ENCODE peak calls at places on chromosomes 13 and 19, in nine cellular contexts. C, O, N, P, W, H, I, Q and L are unnamed samples.

GRCh38 chr19:16199275-16199932 is 1.7 kb downstream of the AP1M1 start:
- DNase-seq in C (no peak), O (no peak), N (no peak), P (no peak), W (peak), H (no peak), I (no peak), Q (no peak), L (peak)

GRCh38 chr13:107866007-107866665 is 349.2 kb downstream of the LIG4 start:
- DNase-seq in C (peak), O (no peak), N (peak), P (no peak), W (no peak), H (no peak), I (no peak), Q (no peak), L (no peak)

GRCh38 chr13:39253774-39254173 is 215.5 kb downstream of the NHLRC3 start:
- DNase-seq in C (no peak), O (no peak), N (no peak), P (no peak), W (no peak), H (no peak), I (no peak), Q (no peak), L (no peak)

GRCh38 chr13:24927810-24928404 is 163.9 kb downstream of the RNF17 start:
- DNase-seq in C (no peak), O (no peak), N (no peak), P (no peak), W (no peak), H (no peak), I (no peak), Q (no peak), L (no peak)

GRCh38 chr13:21934309-21934708 is 263.4 kb downstream of the FGF9 start:
- DNase-seq in C (no peak), O (no peak), N (no peak), P (no peak), W (no peak), H (no peak), I (peak), Q (peak), L (no peak)

GRCh38 chr19:29680447-29680846 is 15.2 kb downstream of the PLEKHF1 start:
- DNase-seq in C (no peak), O (peak), N (no peak), P (no peak), W (peak), H (no peak), I (no peak), Q (no peak), L (no peak)

GRCh38 chr13:68173111-68173510 is 943.0 kb upstream of the PCDH9 start:
- DNase-seq in C (no peak), O (no peak), N (no peak), P (no peak), W (no peak), H (no peak), I (no peak), Q (no peak), L (no peak)

GRCh38 chr13:86974251-86974994 is 696.7 kb upstream of the SLITRK5 start:
- DNase-seq in C (no peak), O (no peak), N (no peak), P (no peak), W (no peak), H (no peak), I (no peak), Q (no peak), L (no peak)

GRCh38 chr13:41224113-41225110 is 30.0 kb upstream of the KBTBD7 start:
- DNase-seq in C (no peak), O (no peak), N (no peak), P (no peak), W (no peak), H (no peak), I (no peak), Q (no peak), L (no peak)

GRCh38 chr19:13526552-13526951 is 20.3 kb upstream of the CACNA1A start:
- DNase-seq in C (peak), O (peak), N (no peak), P (no peak), W (no peak), H (peak), I (no peak), Q (no peak), L (no peak)

GRCh38 chr19:54209058-54209747 is 8.5 kb downstream of the RPS9 start:
- DNase-seq in C (peak), O (no peak), N (no peak), P (no peak), W (no peak), H (no peak), I (no peak), Q (no peak), L (no peak)

GRCh38 chr19:45376045-45376724 is 5.8 kb upstream of the ERCC2 start:
- DNase-seq in C (peak), O (no peak), N (peak), P (no peak), W (no peak), H (peak), I (peak), Q (peak), L (peak)

GRCh38 chr13:97003071-97003470 is 8.8 kb upstream of the OXGR1 start:
- DNase-seq in C (no peak), O (no peak), N (no peak), P (no peak), W (no peak), H (no peak), I (no peak), Q (no peak), L (no peak)

GRCh38 chr19:5093297-5093858 is 124.5 kb downstream of the KDM4B start:
- DNase-seq in C (no peak), O (no peak), N (no peak), P (no peak), W (peak), H (no peak), I (no peak), Q (no peak), L (no peak)

GRCh38 chr19:29483641-29483920 is 42.2 kb upstream of the VSTM2B start:
- DNase-seq in C (no peak), O (no peak), N (no peak), P (no peak), W (no peak), H (no peak), I (no peak), Q (no peak), L (peak)

GRCh38 chr13:94641432-94641941 is 39.8 kb downstream of the GPR180 start:
- DNase-seq in C (peak), O (no peak), N (peak), P (no peak), W (no peak), H (no peak), I (no peak), Q (no peak), L (no peak)

GRCh38 chr19:19034204-19034624 is 811 bp downstream of the ARMC6 start:
- DNase-seq in C (peak), O (peak), N (peak), P (peak), W (peak), H (peak), I (peak), Q (no peak), L (no peak)

GRCh38 chr19:32458500-32459123 is 53.0 kb downstream of the DPY19L3 start:
- DNase-seq in C (no peak), O (no peak), N (peak), P (no peak), W (no peak), H (no peak), I (no peak), Q (no peak), L (no peak)

GRCh38 chr19:5973867-5974635 is 3.9 kb downstream of the RANBP3 start:
- DNase-seq in C (no peak), O (no peak), N (no peak), P (no peak), W (no peak), H (no peak), I (no peak), Q (no peak), L (peak)

GRCh38 chr13:43405457-43405856 is 381.3 kb downstream of the ENOX1 start:
- DNase-seq in C (no peak), O (no peak), N (no peak), P (no peak), W (no peak), H (no peak), I (no peak), Q (no peak), L (no peak)

GRCh38 chr19:39916236-39916635 is 18.2 kb downstream of the FCGBP start:
- DNase-seq in C (no peak), O (no peak), N (no peak), P (no peak), W (no peak), H (no peak), I (no peak), Q (no peak), L (no peak)

GRCh38 chr19:50387176-50387867 is 3.2 kb downstream of the POLD1 start:
- DNase-seq in C (no peak), O (peak), N (peak), P (no peak), W (no peak), H (no peak), I (no peak), Q (no peak), L (no peak)

GRCh38 chr19:30450945-30451344 is 78.8 kb downstream of the ZNF536 start:
- DNase-seq in C (no peak), O (no peak), N (no peak), P (no peak), W (no peak), H (no peak), I (no peak), Q (no peak), L (no peak)

GRCh38 chr13:37914781-37915391 is 45.3 kb upstream of the TRPC4 start:
- DNase-seq in C (peak), O (no peak), N (peak), P (no peak), W (no peak), H (no peak), I (no peak), Q (no peak), L (no peak)

GRCh38 chr13:98845726-98846125 is 93.3 kb upstream of the SLC15A1 start:
- DNase-seq in C (no peak), O (no peak), N (no peak), P (no peak), W (no peak), H (no peak), I (no peak), Q (no peak), L (no peak)

GRCh38 chr19:17385878-17386611 is 8.0 kb downstream of the CCDC194 start:
- DNase-seq in C (peak), O (peak), N (peak), P (no peak), W (peak), H (no peak), I (no peak), Q (no peak), L (peak)

GRCh38 chr19:38323276-38323675 is 3.6 kb downstream of the KCNK6 start:
- DNase-seq in C (no peak), O (no peak), N (no peak), P (no peak), W (no peak), H (no peak), I (no peak), Q (no peak), L (no peak)

GRCh38 chr13:103883152-103883551 is 816.9 kb upstream of the SLC10A2 start:
- DNase-seq in C (peak), O (peak), N (peak), P (peak), W (peak), H (peak), I (peak), Q (peak), L (peak)

GRCh38 chr13:113942591-113943103 is 31.2 kb downstream of the C13orf46 start:
- DNase-seq in C (no peak), O (no peak), N (no peak), P (no peak), W (no peak), H (no peak), I (no peak), Q (no peak), L (peak)
- TF ChIP-seq POLR2AphosphoS5 in C (no peak), O (no peak), N (no peak), P (no peak), W (no peak), H (no peak), I (no peak), Q (no peak), L (no peak)

GRCh38 chr19:48717059-48717395 is 2.5 kb downstream of the MAMSTR start:
- DNase-seq in C (no peak), O (no peak), N (no peak), P (no peak), W (no peak), H (no peak), I (no peak), Q (no peak), L (no peak)
- H3K27ac ChIP-seq in C (no peak), O (no peak), N (no peak), P (peak), W (peak), H (no peak), I (peak), Q (peak), L (peak)

DNA sequence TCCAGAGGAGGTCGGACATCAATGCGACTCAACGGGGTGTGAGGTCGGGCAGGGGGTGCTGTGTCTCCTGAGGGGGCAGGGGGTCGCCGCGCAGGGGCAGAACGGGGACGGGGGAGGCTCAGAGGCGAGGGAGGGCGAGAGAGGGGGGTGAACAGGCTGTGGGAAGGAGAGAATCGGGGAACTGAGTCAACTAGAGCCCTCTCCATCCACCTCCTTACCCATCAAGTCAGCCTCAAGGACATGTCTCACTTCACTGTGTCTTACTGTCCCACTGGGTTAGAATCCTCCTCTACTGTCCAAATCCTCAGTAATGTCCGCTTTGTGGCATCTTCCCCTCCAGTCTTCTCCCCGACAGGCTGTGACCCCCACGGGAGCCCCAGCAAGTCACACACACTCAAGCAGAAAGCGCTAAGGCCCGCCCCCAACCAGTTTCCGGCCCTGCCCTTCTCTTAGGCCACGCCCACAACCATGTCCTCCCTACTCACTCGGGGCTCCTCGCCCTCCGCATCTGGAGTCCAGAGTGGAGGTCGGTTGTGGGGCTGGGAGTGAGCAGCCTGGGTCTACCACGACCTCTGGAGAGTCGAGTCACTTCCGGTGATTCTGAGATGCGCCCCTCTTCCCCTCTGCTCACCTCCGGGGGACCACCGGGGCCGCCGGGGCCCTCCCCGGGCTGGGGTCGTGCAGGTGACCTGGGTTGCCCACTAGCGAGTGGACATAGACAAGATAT is 9.3 kb downstream of the PLEKHA4 start:
- DNase-seq in C (peak), O (peak), N (no peak), P (no peak), W (no peak), H (no peak), I (no peak), Q (no peak), L (no peak)
- TF ChIP-seq POLR2AphosphoS5 in C (peak), O (no peak), N (no peak), P (no peak), W (no peak), H (no peak), I (no peak), Q (no peak), L (no peak)

GRCh38 chr13:74027161-74027779 is 106.9 kb downstream of the KLF12 start:
- DNase-seq in C (no peak), O (no peak), N (no peak), P (no peak), W (no peak), H (no peak), I (no peak), Q (no peak), L (no peak)
- H3K27ac ChIP-seq in C (peak), O (no peak), N (no peak), P (no peak), W (no peak), H (no peak), I (no peak), Q (no peak), L (no peak)

GRCh38 chr19:42028304-42029216 is 34.5 kb upstream of the ATP1A3 start:
- DNase-seq in C (peak), O (no peak), N (no peak), P (no peak), W (no peak), H (peak), I (no peak), Q (no peak), L (no peak)
- TF ChIP-seq POLR2AphosphoS5 in C (no peak), O (no peak), N (no peak), P (no peak), W (no peak), H (peak), I (no peak), Q (no peak), L (no peak)